ENCODE peak calls at places on chromosomes 2 and 18, in nine cellular contexts. B is fibroblast of mammary gland, P is epithelial cell of proximal tubule, S is body of pancreas, F is neural progenitor cell, O is tibial nerve, X is HL-60, U is HFF-Myc, Q is retinal pigment epithelial cell. R is an unnamed sample.

GRCh38 chr2:47043891-47044239 is 111.2 kb downstream of the STPG4 start:
- DNase-seq in B (no peak), P (no peak), S (no peak), F (no peak), O (no peak), X (no peak), U (no peak), Q (no peak), R (no peak)

GRCh38 chr2:161651547-161651946 is 27.3 kb downstream of the SLC4A10 start:
- DNase-seq in B (no peak), P (no peak), S (no peak), F (no peak), O (no peak), X (no peak), U (no peak), Q (no peak), R (no peak)

GRCh38 chr18:74078257-74078656 is 69.4 kb downstream of the FBXO15 start:
- DNase-seq in B (no peak), P (no peak), S (no peak), F (no peak), O (no peak), X (no peak), U (no peak), Q (no peak), R (no peak)

GRCh38 chr18:73340135-73340934 is 472.5 kb upstream of the NETO1 start:
- DNase-seq in B (peak; percentile 45), P (peak; percentile 88), S (peak; percentile 28), F (no peak), O (no peak), X (no peak), U (no peak), Q (peak; percentile 11), R (no peak)

GRCh38 chr2:205245652-205246051 is 436.6 kb upstream of the NRP2 start:
- DNase-seq in B (peak; percentile 65), P (no peak), S (no peak), F (no peak), O (no peak), X (no peak), U (peak; percentile 5), Q (peak; percentile 73), R (peak; percentile 33)

GRCh38 chr2:105698820-105699219 is 45.9 kb upstream of the NCK2 start:
- DNase-seq in B (no peak), P (no peak), S (no peak), F (no peak), O (no peak), X (no peak), U (no peak), Q (no peak), R (no peak)

GRCh38 chr2:30883822-30884221 is 76.6 kb upstream of the CAPN13 start:
- DNase-seq in B (no peak), P (no peak), S (no peak), F (no peak), O (no peak), X (no peak), U (no peak), Q (no peak), R (no peak)

GRCh38 chr18:23354625-23355024 is 98.5 kb upstream of the RIOK3 start:
- DNase-seq in B (peak; percentile 24), P (no peak), S (no peak), F (no peak), O (no peak), X (no peak), U (no peak), Q (peak; percentile 39), R (no peak)

GRCh38 chr2:11703700-11704099 is 33.7 kb upstream of the NTSR2 start:
- DNase-seq in B (peak; percentile 55), P (no peak), S (no peak), F (no peak), O (no peak), X (no peak), U (no peak), Q (no peak), R (no peak)

GRCh38 chr18:42409005-42409404 is 454.0 kb downstream of the PIK3C3 start:
- DNase-seq in B (no peak), P (no peak), S (no peak), F (no peak), O (no peak), X (no peak), U (no peak), Q (no peak), R (no peak)

GRCh38 chr2:62578837-62579640 is 73.0 kb upstream of the TMEM17 start:
- DNase-seq in B (peak; percentile 96), P (peak; percentile 88), S (peak; percentile 39), F (no peak), O (no peak), X (no peak), U (no peak), Q (no peak), R (peak; percentile 37)

GRCh38 chr2:204313256-204313655 is 232.0 kb upstream of the PARD3B start:
- DNase-seq in B (no peak), P (no peak), S (no peak), F (peak; percentile 29), O (no peak), X (no peak), U (no peak), Q (no peak), R (no peak)

GRCh38 chr2:40173276-40173675 is 278.6 kb downstream of the SLC8A1 start:
- DNase-seq in B (no peak), P (no peak), S (no peak), F (no peak), O (no peak), X (no peak), U (no peak), Q (no peak), R (no peak)

GRCh38 chr2:239147376-239147775 is 253.4 kb downstream of the HDAC4 start:
- DNase-seq in B (no peak), P (no peak), S (no peak), F (no peak), O (no peak), X (no peak), U (no peak), Q (no peak), R (no peak)

GRCh38 chr2:98457045-98457696 is 12.5 kb downstream of the INPP4A start:
- DNase-seq in B (peak; percentile 98), P (peak; percentile 83), S (no peak), F (no peak), O (no peak), X (no peak), U (peak; percentile 53), Q (peak; percentile 48), R (peak; percentile 73)

GRCh38 chr2:118223487-118224136 is 135.3 kb downstream of the INSIG2 start:
- DNase-seq in B (no peak), P (no peak), S (no peak), F (peak; percentile 36), O (no peak), X (no peak), U (no peak), Q (no peak), R (no peak)

GRCh38 chr2:9594361-9595063 is 36.3 kb downstream of the YWHAQ start:
- DNase-seq in B (peak; percentile 96), P (peak; percentile 97), S (peak; percentile 62), F (no peak), O (no peak), X (no peak), U (no peak), Q (peak; percentile 53), R (peak; percentile 60)

GRCh38 chr2:3465844-3466481 is 53.4 kb downstream of the ADI1 start:
- DNase-seq in B (peak; percentile 97), P (peak; percentile 59), S (peak; percentile 45), F (no peak), O (no peak), X (no peak), U (peak; percentile 35), Q (peak; percentile 75), R (peak; percentile 70)

GRCh38 chr2:26562811-26563645 is 78.1 kb downstream of the CIB4 start:
- DNase-seq in B (peak; percentile 15), P (peak; percentile 12), S (peak; percentile 61), F (no peak), O (peak; percentile 22), X (no peak), U (no peak), Q (peak; percentile 49), R (no peak)
- H3K4me3 ChIP-seq in B (no peak overlapping the region), P (peak overlapping the region; percentile 54), S (peak overlapping the region; percentile 12), F (no peak overlapping the region), O (peak overlapping the region; percentile 8), X (peak overlapping the region; percentile 16), U (no peak overlapping the region), Q (peak overlapping the region; percentile 33), R (no peak overlapping the region)

GRCh38 chr2:135819211-135819610 is 17.8 kb downstream of the LCT start:
- DNase-seq in B (peak; percentile 45), P (no peak), S (no peak), F (peak; percentile 32), O (no peak), X (no peak), U (no peak), Q (no peak), R (no peak)

GRCh38 chr2:135817946-135818345 is 19.0 kb downstream of the LCT start:
- DNase-seq in B (no peak), P (no peak), S (no peak), F (no peak), O (no peak), X (no peak), U (no peak), Q (no peak), R (no peak)

GRCh38 chr2:135817466-135817865 is 19.5 kb downstream of the LCT start:
- DNase-seq in B (no peak), P (no peak), S (no peak), F (no peak), O (no peak), X (no peak), U (no peak), Q (no peak), R (no peak)

GRCh38 chr2:135821190-135821589 is 15.8 kb downstream of the LCT start:
- DNase-seq in B (no peak), P (no peak), S (no peak), F (no peak), O (no peak), X (no peak), U (no peak), Q (no peak), R (no peak)

GRCh38 chr2:135820003-135820618 is 16.9 kb downstream of the LCT start:
- DNase-seq in B (peak; percentile 36), P (no peak), S (no peak), F (no peak), O (no peak), X (no peak), U (no peak), Q (no peak), R (no peak)
- TF ChIP-seq CTCF in B (no peak), P (no peak), S (no peak), F (no peak), O (no peak), X (no peak), U (no peak), Q (no peak), R (no peak)

GRCh38 chr18:48314694-48315093 is 94.5 kb downstream of the ZBTB7C start:
- DNase-seq in B (no peak), P (no peak), S (no peak), F (peak; percentile 62), O (no peak), X (no peak), U (no peak), Q (no peak), R (no peak)
- H3K4me3 ChIP-seq in B (no peak overlapping the region), P (no peak overlapping the region), S (no peak overlapping the region), F (no peak overlapping the region), O (no peak overlapping the region), X (no peak overlapping the region), U (no peak overlapping the region), Q (no peak overlapping the region), R (no peak overlapping the region)

GRCh38 chr2:155714983-155715382 is 617.5 kb downstream of the NR4A2 start:
- DNase-seq in B (no peak), P (no peak), S (no peak), F (no peak), O (no peak), X (no peak), U (no peak), Q (no peak), R (no peak)
- TF ChIP-seq CTCF in B (no peak), P (no peak), S (no peak), F (no peak), O (no peak), X (no peak), U (no peak), Q (no peak), R (no peak)

R was measured in AG04449.